ENCODE peak calls at places on chromosomes 13 and 19, in seven cellular contexts. One of them, this sample, is unnamed.

GRCh38 chr13:29524176-29524575 is 71.3 kb downstream of the SLC7A1 start:
- DNase-seq in heart right ventricle: peak; percentile 69
- DNase-seq in endodermal cell: no peak
- DNase-seq in prostate gland: no peak
- DNase-seq in small intestine: no peak
- DNase-seq in transverse colon: no peak
- DNase-seq in cardiac muscle cell: peak; percentile 95
- DNase-seq in this sample: no peak

GRCh38 chr13:44045179-44045562 is 165.5 kb downstream of the LACC1 start:
- DNase-seq in transverse colon: no peak
- DNase-seq in heart right ventricle: no peak
- DNase-seq in endodermal cell: no peak
- DNase-seq in small intestine: no peak
- DNase-seq in cardiac muscle cell: no peak
- DNase-seq in prostate gland: no peak
- DNase-seq in this sample: no peak

GRCh38 chr13:47628666-47629065 is 372.4 kb downstream of the SUCLA2 start:
- DNase-seq in prostate gland: no peak
- DNase-seq in small intestine: no peak
- DNase-seq in cardiac muscle cell: no peak
- DNase-seq in heart right ventricle: no peak
- DNase-seq in endodermal cell: no peak
- DNase-seq in transverse colon: no peak
- DNase-seq in this sample: no peak

GRCh38 chr13:34776984-34777913 is 164.8 kb upstream of the NBEA start:
- DNase-seq in prostate gland: no peak
- DNase-seq in cardiac muscle cell: no peak
- DNase-seq in small intestine: no peak
- DNase-seq in heart right ventricle: no peak
- DNase-seq in transverse colon: no peak
- DNase-seq in endodermal cell: peak; percentile 51
- DNase-seq in this sample: no peak

GRCh38 chr19:54297759-54298305 is 15.1 kb downstream of the LILRA5 start:
- DNase-seq in small intestine: no peak
- DNase-seq in cardiac muscle cell: no peak
- DNase-seq in endodermal cell: no peak
- DNase-seq in transverse colon: no peak
- DNase-seq in prostate gland: no peak
- DNase-seq in heart right ventricle: no peak
- DNase-seq in this sample: no peak

GRCh38 chr19:50427997-50428425 is 4.7 kb upstream of the MYBPC2 start:
- DNase-seq in small intestine: peak; percentile 66
- DNase-seq in transverse colon: peak; percentile 81
- DNase-seq in endodermal cell: peak; percentile 91
- DNase-seq in heart right ventricle: peak; percentile 80
- DNase-seq in prostate gland: peak; percentile 74
- DNase-seq in cardiac muscle cell: peak; percentile 93
- DNase-seq in this sample: no peak

GRCh38 chr13:94706854-94707399 is 5.4 kb downstream of the SOX21 start:
- DNase-seq in cardiac muscle cell: no peak
- DNase-seq in heart right ventricle: no peak
- DNase-seq in endodermal cell: no peak
- DNase-seq in prostate gland: no peak
- DNase-seq in small intestine: no peak
- DNase-seq in transverse colon: no peak
- DNase-seq in this sample: no peak

GRCh38 chr19:44824758-44825157 is 15.9 kb downstream of the BCAM start:
- DNase-seq in prostate gland: no peak
- DNase-seq in small intestine: no peak
- DNase-seq in transverse colon: no peak
- DNase-seq in cardiac muscle cell: no peak
- DNase-seq in endodermal cell: no peak
- DNase-seq in heart right ventricle: no peak
- DNase-seq in this sample: no peak

GRCh38 chr13:99871249-99871898 is 100.2 kb downstream of the ZIC5 start:
- DNase-seq in transverse colon: no peak
- DNase-seq in endodermal cell: peak; percentile 22
- DNase-seq in heart right ventricle: no peak
- DNase-seq in prostate gland: no peak
- DNase-seq in small intestine: no peak
- DNase-seq in cardiac muscle cell: no peak
- DNase-seq in this sample: no peak

GRCh38 chr13:43270043-43270830 is 246.9 kb downstream of the DNAJC15 start:
- DNase-seq in prostate gland: no peak
- DNase-seq in endodermal cell: no peak
- DNase-seq in small intestine: no peak
- DNase-seq in heart right ventricle: no peak
- DNase-seq in transverse colon: no peak
- DNase-seq in cardiac muscle cell: peak; percentile 15
- DNase-seq in this sample: peak; percentile 38

GRCh38 chr13:74062933-74063332 is 71.3 kb downstream of the KLF12 start:
- DNase-seq in heart right ventricle: peak; percentile 80
- DNase-seq in small intestine: no peak
- DNase-seq in prostate gland: no peak
- DNase-seq in endodermal cell: no peak
- DNase-seq in transverse colon: peak; percentile 23
- DNase-seq in cardiac muscle cell: peak; percentile 70
- DNase-seq in this sample: no peak

GRCh38 chr19:17302391-17303166 is 646 bp downstream of the ABHD8 start:
- DNase-seq in small intestine: no peak
- DNase-seq in cardiac muscle cell: no peak
- DNase-seq in endodermal cell: peak; percentile 68
- DNase-seq in heart right ventricle: no peak
- DNase-seq in transverse colon: no peak
- DNase-seq in prostate gland: no peak
- DNase-seq in this sample: peak; percentile 72

GRCh38 chr13:45412274-45413049 is 5.7 kb downstream of the SLC25A30 start:
- DNase-seq in transverse colon: no peak
- DNase-seq in endodermal cell: no peak
- DNase-seq in prostate gland: no peak
- DNase-seq in small intestine: no peak
- DNase-seq in cardiac muscle cell: no peak
- DNase-seq in heart right ventricle: no peak
- DNase-seq in this sample: no peak

GRCh38 chr19:48858984-48859710 is 9.3 kb downstream of the PLEKHA4 start:
- DNase-seq in small intestine: no peak
- DNase-seq in heart right ventricle: no peak
- DNase-seq in endodermal cell: peak; percentile 68
- DNase-seq in transverse colon: peak; percentile 60
- DNase-seq in cardiac muscle cell: no peak
- DNase-seq in prostate gland: no peak
- DNase-seq in this sample: no peak

GRCh38 chr13:66367356-66367755 is 862.8 kb downstream of the PCDH9 start:
- DNase-seq in endodermal cell: no peak
- DNase-seq in cardiac muscle cell: no peak
- DNase-seq in heart right ventricle: no peak
- DNase-seq in transverse colon: no peak
- DNase-seq in prostate gland: no peak
- DNase-seq in small intestine: no peak
- DNase-seq in this sample: no peak

DNA sequence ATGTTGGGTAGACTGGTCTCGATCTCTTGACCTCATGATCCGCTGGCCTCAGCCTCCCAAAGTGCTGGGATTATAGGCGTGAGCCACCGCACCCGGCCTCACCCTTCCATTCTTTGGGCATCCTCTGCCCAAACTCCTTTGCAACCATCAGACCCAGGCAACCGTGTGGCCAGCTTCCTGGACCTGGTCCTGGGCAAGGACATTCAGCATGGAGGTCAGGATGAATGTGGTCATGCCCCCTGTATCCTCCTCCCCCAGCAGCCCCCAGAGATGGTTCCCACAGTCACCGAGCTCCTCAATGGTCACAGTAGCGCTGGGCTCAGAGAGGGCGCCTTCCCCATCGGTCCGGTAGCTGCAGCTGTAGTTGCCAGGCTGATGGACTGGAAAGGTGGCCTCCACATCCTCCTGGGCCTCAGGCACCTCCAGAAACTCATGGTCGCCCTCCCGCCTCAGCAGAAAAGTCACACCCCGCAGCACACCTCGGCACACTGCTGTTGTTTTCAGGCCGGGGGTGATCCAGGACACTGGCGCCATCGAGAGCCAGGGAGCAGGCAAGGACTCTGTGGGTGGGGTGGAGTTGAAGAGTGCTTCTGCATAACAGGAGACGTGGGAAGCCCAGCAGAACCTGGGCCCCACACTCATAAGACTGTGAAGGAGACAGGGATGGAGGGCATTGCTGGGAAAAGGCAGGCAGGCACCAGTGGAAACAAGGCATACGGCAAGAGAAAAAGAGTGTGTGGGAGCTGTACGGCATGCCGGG is 1.1 kb downstream of the A1BG start:
- DNase-seq in heart right ventricle: no peak
- DNase-seq in transverse colon: no peak
- DNase-seq in endodermal cell: no peak
- DNase-seq in cardiac muscle cell: no peak
- DNase-seq in small intestine: no peak
- DNase-seq in prostate gland: no peak
- DNase-seq in this sample: no peak
- H3K4me1 ChIP-seq in heart right ventricle: peaks cover 42% of the 10 kb centered on the region
- H3K4me1 ChIP-seq in transverse colon: peaks cover 27% of the 10 kb centered on the region
- H3K4me1 ChIP-seq in endodermal cell: no peaks in the 10 kb centered on the region
- H3K4me1 ChIP-seq in cardiac muscle cell: no peaks in the 10 kb centered on the region
- H3K4me1 ChIP-seq in small intestine: peaks cover 3% of the 10 kb centered on the region
- H3K4me1 ChIP-seq in prostate gland: no peaks in the 10 kb centered on the region
- H3K4me1 ChIP-seq in this sample: no peaks in the 10 kb centered on the region

GRCh38 chr19:5560156-5560555 is 7.6 kb downstream of the TINCR start:
- DNase-seq in prostate gland: no peak
- DNase-seq in cardiac muscle cell: no peak
- DNase-seq in heart right ventricle: no peak
- DNase-seq in transverse colon: no peak
- DNase-seq in small intestine: no peak
- DNase-seq in endodermal cell: peak; percentile 48
- DNase-seq in this sample: no peak

GRCh38 chr19:5554828-5555227 is 12.9 kb downstream of the TINCR start:
- DNase-seq in cardiac muscle cell: no peak
- DNase-seq in endodermal cell: no peak
- DNase-seq in transverse colon: no peak
- DNase-seq in heart right ventricle: no peak
- DNase-seq in small intestine: no peak
- DNase-seq in prostate gland: no peak
- DNase-seq in this sample: no peak

GRCh38 chr19:5557691-5558090 is 10.1 kb downstream of the TINCR start:
- DNase-seq in endodermal cell: no peak
- DNase-seq in heart right ventricle: no peak
- DNase-seq in prostate gland: no peak
- DNase-seq in cardiac muscle cell: no peak
- DNase-seq in transverse colon: no peak
- DNase-seq in small intestine: no peak
- DNase-seq in this sample: no peak

GRCh38 chr19:5559804-5560133 is 8.0 kb downstream of the TINCR start:
- DNase-seq in prostate gland: no peak
- DNase-seq in cardiac muscle cell: no peak
- DNase-seq in small intestine: no peak
- DNase-seq in transverse colon: no peak
- DNase-seq in heart right ventricle: no peak
- DNase-seq in endodermal cell: no peak
- DNase-seq in this sample: no peak

DNA sequence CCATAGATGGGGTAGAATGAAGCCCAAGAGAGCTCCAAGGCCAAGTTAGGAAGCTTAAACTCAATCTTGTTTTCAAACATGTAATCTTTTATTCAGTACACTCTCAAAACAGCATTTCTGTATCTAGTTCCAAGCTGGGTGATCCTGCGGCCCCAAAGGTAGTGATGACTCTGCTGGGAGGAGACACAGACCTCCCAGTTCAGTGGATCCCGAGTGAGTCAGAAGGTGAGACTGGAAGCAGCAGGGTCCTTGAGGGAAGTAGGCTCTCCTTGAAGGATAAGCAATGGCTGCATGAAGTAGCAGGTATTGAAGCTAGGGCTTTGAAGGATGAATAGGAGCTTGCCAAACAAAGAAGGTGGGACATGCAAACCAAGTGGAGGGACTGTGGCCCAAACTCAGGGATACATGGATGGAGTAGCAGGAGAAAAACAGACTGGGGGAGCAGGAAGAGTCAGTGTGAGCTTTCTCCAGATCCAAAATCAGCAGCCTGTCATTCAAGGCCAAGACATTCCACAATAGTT is 9.6 kb downstream of the TINCR start:
- DNase-seq in endodermal cell: no peak
- DNase-seq in cardiac muscle cell: no peak
- DNase-seq in prostate gland: no peak
- DNase-seq in heart right ventricle: no peak
- DNase-seq in small intestine: no peak
- DNase-seq in transverse colon: no peak
- DNase-seq in this sample: no peak
- H3K27ac ChIP-seq in endodermal cell: no peak overlapping the region
- H3K27ac ChIP-seq in cardiac muscle cell: no peak overlapping the region
- H3K27ac ChIP-seq in prostate gland: no peak overlapping the region
- H3K27ac ChIP-seq in heart right ventricle: no peak overlapping the region
- H3K27ac ChIP-seq in small intestine: no peak overlapping the region
- H3K27ac ChIP-seq in transverse colon: no peak overlapping the region
- H3K27ac ChIP-seq in this sample: no peak overlapping the region

GRCh38 chr19:3423183-3423829 is 56.9 kb downstream of the NFIC start:
- DNase-seq in endodermal cell: no peak
- DNase-seq in transverse colon: no peak
- DNase-seq in small intestine: no peak
- DNase-seq in cardiac muscle cell: peak; percentile 47
- DNase-seq in prostate gland: no peak
- DNase-seq in heart right ventricle: peak; percentile 32
- DNase-seq in this sample: no peak

GRCh38 chr19:3420909-3421619 is 54.7 kb downstream of the NFIC start:
- DNase-seq in transverse colon: no peak
- DNase-seq in endodermal cell: no peak
- DNase-seq in small intestine: no peak
- DNase-seq in cardiac muscle cell: no peak
- DNase-seq in prostate gland: no peak
- DNase-seq in heart right ventricle: no peak
- DNase-seq in this sample: no peak

GRCh38 chr19:3415695-3416094 is 49.3 kb downstream of the NFIC start:
- DNase-seq in cardiac muscle cell: no peak
- DNase-seq in heart right ventricle: no peak
- DNase-seq in transverse colon: no peak
- DNase-seq in small intestine: no peak
- DNase-seq in prostate gland: no peak
- DNase-seq in endodermal cell: no peak
- DNase-seq in this sample: no peak

GRCh38 chr19:3420244-3420755 is 53.9 kb downstream of the NFIC start:
- DNase-seq in small intestine: no peak
- DNase-seq in cardiac muscle cell: no peak
- DNase-seq in endodermal cell: no peak
- DNase-seq in transverse colon: no peak
- DNase-seq in heart right ventricle: no peak
- DNase-seq in prostate gland: no peak
- DNase-seq in this sample: no peak
- H3K4me1 ChIP-seq in small intestine: no peaks in the 10 kb centered on the region
- H3K4me1 ChIP-seq in cardiac muscle cell: no peaks in the 10 kb centered on the region
- H3K4me1 ChIP-seq in endodermal cell: no peaks in the 10 kb centered on the region
- H3K4me1 ChIP-seq in transverse colon: peaks cover 12% of the 10 kb centered on the region
- H3K4me1 ChIP-seq in heart right ventricle: peaks cover 21% of the 10 kb centered on the region
- H3K4me1 ChIP-seq in prostate gland: peaks cover 5% of the 10 kb centered on the region
- H3K4me1 ChIP-seq in this sample: no peaks in the 10 kb centered on the region

GRCh38 chr13:32735859-32736258 is 149.6 kb downstream of the PDS5B start:
- DNase-seq in small intestine: no peak
- DNase-seq in transverse colon: no peak
- DNase-seq in cardiac muscle cell: no peak
- DNase-seq in heart right ventricle: no peak
- DNase-seq in prostate gland: no peak
- DNase-seq in endodermal cell: no peak
- DNase-seq in this sample: no peak
- H3K27ac ChIP-seq in small intestine: no peak overlapping the region
- H3K27ac ChIP-seq in transverse colon: peak overlapping the region; percentile 82
- H3K27ac ChIP-seq in cardiac muscle cell: no peak overlapping the region
- H3K27ac ChIP-seq in heart right ventricle: peak overlapping the region; percentile 74
- H3K27ac ChIP-seq in prostate gland: peak overlapping the region; percentile 74
- H3K27ac ChIP-seq in endodermal cell: no peak overlapping the region
- H3K27ac ChIP-seq in this sample: no peak overlapping the region

GRCh38 chr19:7921955-7922840 is 2.1 kb downstream of the SNAPC2 start:
- DNase-seq in prostate gland: no peak
- DNase-seq in cardiac muscle cell: no peak
- DNase-seq in small intestine: no peak
- DNase-seq in endodermal cell: no peak
- DNase-seq in heart right ventricle: no peak
- DNase-seq in transverse colon: no peak
- DNase-seq in this sample: no peak
- H3K4me1 ChIP-seq in prostate gland: peaks cover 4% of the 10 kb centered on the region
- H3K4me1 ChIP-seq in cardiac muscle cell: peaks cover 9% of the 10 kb centered on the region
- H3K4me1 ChIP-seq in small intestine: peaks cover 7% of the 10 kb centered on the region
- H3K4me1 ChIP-seq in endodermal cell: peaks cover 5% of the 10 kb centered on the region
- H3K4me1 ChIP-seq in heart right ventricle: peaks cover 71% of the 10 kb centered on the region
- H3K4me1 ChIP-seq in transverse colon: peaks cover 64% of the 10 kb centered on the region
- H3K4me1 ChIP-seq in this sample: peaks cover 23% of the 10 kb centered on the region

This sample was measured in PC-9.